ENCODE peak calls at places on chromosomes 5 and 9, in four cellular contexts. X is GM12878, H is HepG2, O is K562. C is an unnamed sample.

GRCh38 chr9:133981589-133981957 is 10.6 kb downstream of the VAV2 start:
- DNase-seq in X (no peak), H (no peak), O (no peak), C (no peak)

GRCh38 chr5:66209794-66210193 is 65.7 kb downstream of the SREK1 start:
- DNase-seq in X (no peak), H (no peak), O (no peak), C (no peak)

GRCh38 chr9:7777776-7778175 is 21.8 kb downstream of the DMAC1 start:
- DNase-seq in X (no peak), H (no peak), O (no peak), C (no peak)

GRCh38 chr9:134233022-134233421 is 68.7 kb upstream of the RNU6ATAC start:
- DNase-seq in X (no peak), H (no peak), O (no peak), C (no peak)

GRCh38 chr9:121226186-121226585 is 24.5 kb upstream of the RAB14 start:
- DNase-seq in X (no peak), H (no peak), O (peak; percentile 34), C (no peak)

GRCh38 chr9:82810902-82811301 is 252.0 kb downstream of the RASEF start:
- DNase-seq in X (no peak), H (no peak), O (no peak), C (no peak)

GRCh38 chr5:179615203-179615602 is 8.3 kb downstream of the HNRNPH1 start:
- DNase-seq in X (no peak), H (no peak), O (peak; percentile 5), C (no peak)

GRCh38 chr5:172078726-172079345 is 72.4 kb upstream of the FBXW11 start:
- DNase-seq in X (no peak), H (no peak), O (no peak), C (no peak)

GRCh38 chr9:97078362-97078761 is 39.4 kb upstream of the CTSV start:
- DNase-seq in X (no peak), H (no peak), O (no peak), C (no peak)

GRCh38 chr5:180103487-180103886 is 31.9 kb upstream of the RNF130 start:
- DNase-seq in X (no peak), H (no peak), O (no peak), C (no peak)

GRCh38 chr5:601771-602465 is 10.2 kb upstream of the CEP72 start:
- DNase-seq in X (no peak), H (no peak), O (no peak), C (no peak)

GRCh38 chr5:160274483-160274931 is 37.9 kb downstream of the CCNJL start:
- DNase-seq in X (no peak), H (no peak), O (no peak), C (peak; percentile 68)

GRCh38 chr5:169071-169727 is 22.1 kb upstream of the LRRC14B start:
- DNase-seq in X (no peak), H (no peak), O (no peak), C (peak; percentile 12)

GRCh38 chr5:150492621-150493020 is 15.3 kb upstream of the NDST1 start:
- DNase-seq in X (no peak), H (no peak), O (no peak), C (no peak)

GRCh38 chr5:157327771-157328170 is 61.8 kb downstream of the CYFIP2 start:
- DNase-seq in X (no peak), H (no peak), O (no peak), C (no peak)

GRCh38 chr5:168826292-168826725 is 247.1 kb upstream of the PANK3 start:
- DNase-seq in X (no peak), H (no peak), O (no peak), C (no peak)

GRCh38 chr5:135944967-135945560 is 9.7 kb downstream of the LECT2 start:
- DNase-seq in X (no peak), H (peak; percentile 86), O (peak; percentile 32), C (peak; percentile 71)

DNA sequence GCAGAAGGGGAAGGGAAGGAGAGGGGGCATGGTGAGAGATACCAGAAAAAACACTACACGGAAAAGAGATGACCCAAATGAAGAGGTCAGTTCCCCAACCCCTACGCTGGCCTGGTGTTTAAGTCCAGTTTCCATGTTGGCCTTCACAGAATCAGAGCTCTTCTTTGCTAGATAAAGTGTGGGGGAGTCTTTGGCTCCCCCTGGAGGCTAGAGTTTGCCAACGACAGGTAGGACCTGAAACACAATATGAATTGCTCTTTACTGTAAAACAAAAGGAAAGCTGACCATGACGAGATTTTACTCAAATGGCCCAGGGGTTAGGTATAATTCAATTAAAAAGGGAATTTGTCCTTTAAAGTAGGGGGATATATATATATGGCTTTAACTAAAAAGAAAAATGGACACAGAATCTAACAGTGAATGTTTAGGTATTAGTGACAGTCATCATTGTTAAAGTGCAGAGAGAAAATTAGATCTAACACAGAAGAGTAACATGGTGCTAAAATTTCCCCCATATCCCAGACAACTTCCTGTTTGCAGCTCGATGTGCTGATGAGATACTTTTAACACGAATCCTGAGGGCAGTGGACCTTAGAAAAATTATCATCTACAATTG is 92.0 kb downstream of the SV2C start:
- DNase-seq in X (peak; percentile 32), H (peak; percentile 48), O (peak; percentile 72), C (peak; percentile 68)
- TF ChIP-seq MYC in X (no peak), H (no peak), O (no peak), C (no peak)

GRCh38 chr9:130578865-130579737 is at the start of gene FUBP3:
- DNase-seq in X (peak; percentile 51), H (peak; percentile 84), O (peak; percentile 96), C (peak; percentile 77)
- TF ChIP-seq EZH2 in X (no peak), H (no peak), O (no peak), C (no peak)

GRCh38 chr5:77958642-77959315 is 182.6 kb upstream of the TBCA start:
- DNase-seq in X (no peak), H (no peak), O (no peak), C (no peak)

GRCh38 chr5:77957081-77957480 is 180.9 kb upstream of the TBCA start:
- DNase-seq in X (no peak), H (no peak), O (no peak), C (no peak)

GRCh38 chr5:77960305-77960704 is 184.2 kb upstream of the TBCA start:
- DNase-seq in X (no peak), H (no peak), O (no peak), C (no peak)

GRCh38 chr5:77957516-77957915 is 181.4 kb upstream of the TBCA start:
- DNase-seq in X (no peak), H (no peak), O (no peak), C (no peak)

DNA sequence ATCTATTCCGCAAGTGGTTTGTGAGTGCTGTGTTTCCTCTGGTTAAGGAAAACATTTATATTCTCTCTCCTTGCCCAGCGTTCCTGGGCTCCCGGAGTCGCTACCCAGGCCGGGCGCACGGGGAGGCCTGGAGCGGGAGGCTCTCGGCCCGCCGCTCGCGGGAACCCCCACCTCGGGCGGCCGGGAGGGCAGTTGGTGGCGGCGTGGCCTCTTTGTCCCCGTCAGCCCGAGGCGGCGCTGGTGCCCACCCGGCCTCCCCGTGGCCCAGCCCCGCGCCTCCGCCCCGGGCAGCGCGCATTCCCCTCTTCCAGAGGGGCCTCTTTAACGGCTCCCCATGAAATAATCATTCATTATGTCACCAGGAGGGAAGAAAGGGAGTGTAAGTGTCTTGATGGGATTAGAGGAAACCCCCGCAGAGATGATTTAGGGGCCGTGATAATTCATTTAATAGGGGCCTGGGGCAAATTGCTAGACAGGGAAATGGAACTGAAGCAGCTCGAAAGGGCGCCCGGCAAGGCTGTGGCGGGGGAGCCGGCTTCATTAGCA is 181.9 kb upstream of the TBCA start:
- DNase-seq in X (no peak), H (no peak), O (no peak), C (no peak)
- H3K27me3 ChIP-seq in X (no peaks in the 10 kb centered on the region), H (no peaks in the 10 kb centered on the region), O (peaks cover 29% of the 10 kb centered on the region), C (peaks cover 37% of the 10 kb centered on the region)

GRCh38 chr9:77751341-77752091 is 103.4 kb upstream of the GNA14 start:
- DNase-seq in X (no peak), H (peak; percentile 35), O (peak; percentile 8), C (peak; percentile 85)
- TF ChIP-seq MYC in X (no peak), H (no peak), O (no peak), C (no peak)

GRCh38 chr5:128537306-128537998 is 593 bp downstream of the FBN2 start:
- DNase-seq in X (no peak), H (no peak), O (no peak), C (peak; percentile 51)

GRCh38 chr5:128539038-128539429 is 989 bp upstream of the FBN2 start:
- DNase-seq in X (no peak), H (no peak), O (no peak), C (peak; percentile 38)

GRCh38 chr5:128536861-128537305 is 1.2 kb downstream of the FBN2 start:
- DNase-seq in X (no peak), H (no peak), O (no peak), C (no peak)

GRCh38 chr5:128537999-128538248 is at the start of gene FBN2:
- DNase-seq in X (no peak), H (no peak), O (no peak), C (no peak)

DNA sequence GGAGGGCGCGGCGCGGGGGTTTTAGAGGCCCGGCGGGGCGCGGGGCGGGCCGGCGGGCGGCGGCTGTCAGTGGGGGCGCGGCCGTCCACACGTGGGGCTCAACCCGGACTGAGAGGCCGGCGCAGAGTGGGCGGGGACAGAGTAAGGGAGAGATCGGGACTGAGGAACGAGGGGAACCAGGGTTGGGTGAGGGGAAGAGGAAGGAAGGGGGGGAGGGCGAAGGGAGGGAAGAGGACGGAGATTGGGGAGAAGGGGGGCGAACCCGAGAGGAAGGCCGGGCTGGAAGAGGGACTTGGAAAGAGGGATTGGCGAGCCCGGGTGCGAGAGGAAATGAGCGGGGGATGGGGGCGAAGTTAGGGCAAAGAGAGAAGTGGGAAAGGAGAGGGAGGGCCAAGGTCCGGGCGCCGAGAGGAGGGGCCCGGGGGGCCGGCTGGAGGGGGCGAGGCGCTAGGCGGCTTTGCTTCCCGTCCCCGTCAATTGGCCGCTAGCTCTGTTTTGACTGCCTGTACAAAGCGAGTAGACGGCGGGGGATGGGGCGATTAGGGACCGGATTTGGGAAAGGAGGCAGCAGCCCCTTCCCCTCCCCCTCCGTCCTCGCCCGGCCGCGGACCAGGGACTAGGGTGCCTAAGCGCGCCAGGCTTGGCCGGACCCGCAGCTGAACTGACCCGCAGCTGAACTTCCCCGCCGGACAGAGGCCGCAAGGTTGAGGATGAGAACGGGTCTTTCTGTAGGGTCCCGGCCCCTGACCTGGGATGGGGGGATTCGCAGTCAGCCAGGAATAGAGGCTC is 398 bp upstream of the FBN2 start:
- DNase-seq in X (no peak), H (no peak), O (no peak), C (peak; percentile 85)
- TF ChIP-seq EZH2 in X (no peak), H (no peak), O (no peak), C (peak; percentile 32)

C was measured in endothelial cell of umbilical vein.